ENCODE peak calls at places on chromosome 9, in six cellular contexts. One of them, this sample, is unnamed.
A peak's percentile ranks its signal among the peaks of the same experiment; 100 is the strongest.

GRCh38 chr9:3856592-3856991 is 330.8 kb upstream of the RFX3 start:
- DNase-seq in kidney tubule cell: no peak
- DNase-seq in left lung: no peak
- DNase-seq in T follicular helper cell: no peak
- DNase-seq in HT1080: peak; percentile 51
- DNase-seq in anterior cingulate cortex: no peak
- DNase-seq in this sample: peak; percentile 62

GRCh38 chr9:5869315-5870019 is 21.2 kb upstream of the MLANA start:
- DNase-seq in T follicular helper cell: no peak
- DNase-seq in left lung: no peak
- DNase-seq in HT1080: peak; percentile 43
- DNase-seq in anterior cingulate cortex: no peak
- DNase-seq in kidney tubule cell: no peak
- DNase-seq in this sample: peak; percentile 51

GRCh38 chr9:36765077-36765390 is 192.3 kb downstream of the MELK start:
- DNase-seq in HT1080: no peak
- DNase-seq in kidney tubule cell: no peak
- DNase-seq in left lung: no peak
- DNase-seq in anterior cingulate cortex: no peak
- DNase-seq in T follicular helper cell: no peak
- DNase-seq in this sample: no peak

GRCh38 chr9:4588721-4589120 is 73.4 kb upstream of the PLPP6 start:
- DNase-seq in T follicular helper cell: no peak
- DNase-seq in HT1080: no peak
- DNase-seq in kidney tubule cell: no peak
- DNase-seq in left lung: no peak
- DNase-seq in anterior cingulate cortex: no peak
- DNase-seq in this sample: no peak

GRCh38 chr9:123561055-123561454 is 205.1 kb downstream of the CRB2 start:
- DNase-seq in HT1080: no peak
- DNase-seq in left lung: no peak
- DNase-seq in T follicular helper cell: no peak
- DNase-seq in kidney tubule cell: no peak
- DNase-seq in anterior cingulate cortex: no peak
- DNase-seq in this sample: no peak

GRCh38 chr9:77943053-77943452 is 88.6 kb downstream of the GNAQ start:
- DNase-seq in kidney tubule cell: no peak
- DNase-seq in anterior cingulate cortex: no peak
- DNase-seq in left lung: no peak
- DNase-seq in HT1080: no peak
- DNase-seq in T follicular helper cell: no peak
- DNase-seq in this sample: peak; percentile 68

GRCh38 chr9:90870646-90871326 is 69.2 kb downstream of the SYK start:
- DNase-seq in left lung: no peak
- DNase-seq in HT1080: no peak
- DNase-seq in T follicular helper cell: peak; percentile 22
- DNase-seq in anterior cingulate cortex: no peak
- DNase-seq in kidney tubule cell: peak; percentile 50
- DNase-seq in this sample: peak; percentile 60

GRCh38 chr9:135260776-135261175 is 173.3 kb downstream of the OLFM1 start:
- DNase-seq in HT1080: no peak
- DNase-seq in anterior cingulate cortex: no peak
- DNase-seq in T follicular helper cell: no peak
- DNase-seq in kidney tubule cell: no peak
- DNase-seq in left lung: no peak
- DNase-seq in this sample: no peak

GRCh38 chr9:74497750-74498615 is 848 bp downstream of the RORB start:
- DNase-seq in anterior cingulate cortex: no peak
- DNase-seq in left lung: no peak
- DNase-seq in T follicular helper cell: no peak
- DNase-seq in HT1080: peak; percentile 2
- DNase-seq in kidney tubule cell: peak; percentile 11
- DNase-seq in this sample: no peak

GRCh38 chr9:123640792-123641222 is 284.8 kb downstream of the CRB2 start:
- DNase-seq in T follicular helper cell: no peak
- DNase-seq in anterior cingulate cortex: no peak
- DNase-seq in HT1080: no peak
- DNase-seq in kidney tubule cell: no peak
- DNase-seq in left lung: no peak
- DNase-seq in this sample: no peak

GRCh38 chr9:126637002-126637849 is 23.5 kb downstream of the LMX1B start:
- DNase-seq in anterior cingulate cortex: no peak
- DNase-seq in kidney tubule cell: no peak
- DNase-seq in T follicular helper cell: no peak
- DNase-seq in left lung: no peak
- DNase-seq in HT1080: no peak
- DNase-seq in this sample: no peak

GRCh38 chr9:114687034-114687433 is 5.0 kb upstream of the TEX48 start:
- DNase-seq in left lung: no peak
- DNase-seq in anterior cingulate cortex: no peak
- DNase-seq in kidney tubule cell: no peak
- DNase-seq in T follicular helper cell: no peak
- DNase-seq in HT1080: peak; percentile 75
- DNase-seq in this sample: no peak